ENCODE peak calls at places on chromosome 20, in nine cellular contexts. Q is MCF 10A; V is GM19239; B is activated CD4-positive, alpha-beta T cell treated with anti-CD3 and anti-CD28 coated beads, Interleukin-2, amount 50 U/mL, for 24 hours; C is fibroblast of lung; E is T-helper 22 cell; W is cardiac muscle cell; O is HEK293T; D is non-pigmented ciliary epithelial cell. G is an unnamed sample.
A peak's percentile ranks its signal among the peaks of the same experiment; 100 is the strongest.

GRCh38 chr20:24034820-24035219 is 46.2 kb upstream of the GGTLC1 start:
- DNase-seq in Q (peak; percentile 60), V (no peak), B (no peak), C (no peak), E (no peak), W (no peak), O (no peak), D (no peak), G (no peak)

GRCh38 chr20:46099491-46100287 is 9.9 kb upstream of the NCOA5 start:
- DNase-seq in Q (no peak), V (no peak), B (no peak), C (no peak), E (no peak), W (no peak), O (no peak), D (no peak), G (no peak)

GRCh38 chr20:53903652-53903987 is 166.8 kb downstream of the BCAS1 start:
- DNase-seq in Q (peak; percentile 84), V (no peak), B (no peak), C (no peak), E (no peak), W (no peak), O (no peak), D (no peak), G (no peak)

GRCh38 chr20:6008254-6008653 is 45.6 kb downstream of the LRRN4 start:
- DNase-seq in Q (peak; percentile 99), V (no peak), B (no peak), C (peak; percentile 97), E (no peak), W (peak; percentile 22), O (no peak), D (peak; percentile 70), G (no peak)

GRCh38 chr20:35010405-35011192 is 54.9 kb downstream of the MYH7B start:
- DNase-seq in Q (no peak), V (no peak), B (no peak), C (no peak), E (no peak), W (peak; percentile 72), O (no peak), D (no peak), G (no peak)

GRCh38 chr20:59365611-59366284 is 65.3 kb downstream of the EDN3 start:
- DNase-seq in Q (no peak), V (no peak), B (no peak), C (no peak), E (no peak), W (no peak), O (no peak), D (no peak), G (no peak)

GRCh38 chr20:528923-529594 is 14.5 kb downstream of the CSNK2A1 start:
- DNase-seq in Q (peak; percentile 90), V (no peak), B (no peak), C (peak; percentile 90), E (no peak), W (no peak), O (no peak), D (peak; percentile 76), G (no peak)

GRCh38 chr20:58538752-58539151 is 23.6 kb upstream of the APCDD1L start:
- DNase-seq in Q (no peak), V (no peak), B (no peak), C (no peak), E (no peak), W (no peak), O (no peak), D (no peak), G (no peak)

GRCh38 chr20:1015181-1015580 is 13.1 kb upstream of the RSPO4 start:
- DNase-seq in Q (no peak), V (no peak), B (no peak), C (no peak), E (no peak), W (no peak), O (no peak), D (no peak), G (no peak)

GRCh38 chr20:18397090-18397489 is 69.7 kb downstream of the DZANK1 start:
- DNase-seq in Q (no peak), V (no peak), B (no peak), C (peak; percentile 10), E (no peak), W (no peak), O (no peak), D (no peak), G (no peak)

GRCh38 chr20:59728722-59729430 is 124.5 kb downstream of the PHACTR3 start:
- DNase-seq in Q (no peak), V (no peak), B (no peak), C (no peak), E (no peak), W (no peak), O (no peak), D (no peak), G (no peak)

GRCh38 chr20:35939264-35939663 is 15.0 kb downstream of the SCAND1 start:
- DNase-seq in Q (no peak), V (no peak), B (no peak), C (no peak), E (no peak), W (no peak), O (no peak), D (no peak), G (no peak)